ENCODE peak calls at places on chromosome 13, in four cellular contexts. K, R, A and X are unnamed samples.

GRCh38 chr13:50459658-50460057 is 383.8 kb downstream of the DLEU7 start:
- DNase-seq in K (no peak), A (no peak), R (no peak), X (no peak)

GRCh38 chr13:106129273-106129672 is 406.2 kb downstream of the EFNB2 start:
- DNase-seq in A (no peak), R (no peak), K (no peak), X (no peak)

GRCh38 chr13:58598241-58598640 is 966.7 kb downstream of the PCDH17 start:
- DNase-seq in K (no peak), A (no peak), R (no peak), X (no peak)

GRCh38 chr13:98535501-98536357 is 41.2 kb downstream of the STK24 start:
- DNase-seq in A (no peak), R (no peak), K (no peak), X (no peak)

GRCh38 chr13:80931118-80931517 is 590.2 kb upstream of the SPRY2 start:
- DNase-seq in R (no peak), K (no peak), A (no peak), X (no peak)

GRCh38 chr13:98141938-98142426 is 912 bp upstream of the FARP1 start:
- DNase-seq in A (no peak), K (no peak), R (no peak), X (peak; percentile 46)

GRCh38 chr13:86464193-86464592 is 665.0 kb upstream of the SLITRK6 start:
- DNase-seq in A (no peak), K (no peak), R (no peak), X (no peak)

GRCh38 chr13:30659980-30660379 is 42.3 kb downstream of the USPL1 start:
- DNase-seq in R (no peak), A (no peak), K (no peak), X (no peak)

GRCh38 chr13:90039516-90039915 is 1308.0 kb upstream of the MIR17HG start:
- DNase-seq in R (no peak), A (no peak), K (no peak), X (no peak)

GRCh38 chr13:40064723-40065122 is 409.3 kb downstream of the COG6 start:
- DNase-seq in K (no peak), A (peak; percentile 21), R (no peak), X (peak; percentile 58)

GRCh38 chr13:46181799-46182490 is at the start of gene LCP1:
- DNase-seq in K (no peak), A (no peak), R (no peak), X (no peak)

GRCh38 chr13:43019811-43020210 is 3.6 kb upstream of the DNAJC15 start:
- DNase-seq in K (no peak), A (no peak), R (no peak), X (no peak)